ENCODE peak calls at places on chromosomes 5 and 9, in five cellular contexts. B, M, W, K and P are unnamed samples. For H3K36me3, the result is how much of the 10 kb centered on the place peaks cover.

GRCh38 chr5:161547573-161548471 is 1.3 kb upstream of the GABRB2 start:
- DNase-seq in B (no peak), M (no peak), W (peak), K (peak), P (peak)

GRCh38 chr9:69554945-69555344 is 117.2 kb downstream of the APBA1 start:
- DNase-seq in B (no peak), M (peak), W (no peak), K (no peak), P (no peak)

GRCh38 chr5:154302181-154302580 is 111.6 kb downstream of the GALNT10 start:
- DNase-seq in B (peak), M (no peak), W (peak), K (peak), P (no peak)

GRCh38 chr5:139148986-139149385 is 49.2 kb downstream of the SIL1 start:
- DNase-seq in B (no peak), M (no peak), W (no peak), K (no peak), P (no peak)

GRCh38 chr5:60779431-60779830 is 64.6 kb downstream of the ELOVL7 start:
- DNase-seq in B (no peak), M (no peak), W (no peak), K (peak), P (no peak)

GRCh38 chr5:151223447-151224264 is at the start of gene CCDC69:
- DNase-seq in B (peak), M (peak), W (peak), K (peak), P (peak)

GRCh38 chr5:14928661-14929060 is 57.1 kb upstream of the ANKH start:
- DNase-seq in B (no peak), M (peak), W (no peak), K (no peak), P (no peak)

GRCh38 chr5:169139381-169140125 is 161.4 kb downstream of the SLIT3 start:
- DNase-seq in B (no peak), M (no peak), W (no peak), K (no peak), P (no peak)

GRCh38 chr9:115035872-115036612 is 81.9 kb downstream of the TNC start:
- DNase-seq in B (peak), M (peak), W (no peak), K (no peak), P (no peak)

GRCh38 chr5:133610489-133611356 is 1.6 kb downstream of the FSTL4 start:
- DNase-seq in B (peak), M (no peak), W (peak), K (peak), P (peak)

GRCh38 chr5:9015937-9016270 is 530.0 kb downstream of the SEMA5A start:
- DNase-seq in B (no peak), M (no peak), W (no peak), K (no peak), P (no peak)

GRCh38 chr9:72349240-72349639 is 15.8 kb downstream of the ZFAND5 start:
- DNase-seq in B (no peak), M (no peak), W (no peak), K (no peak), P (no peak)

GRCh38 chr9:87834357-87834756 is 48.3 kb upstream of the SPATA31E1 start:
- DNase-seq in B (no peak), M (no peak), W (no peak), K (peak), P (peak)

GRCh38 chr9:2765250-2765880 is 48.1 kb downstream of the KCNV2 start:
- DNase-seq in B (no peak), M (no peak), W (no peak), K (no peak), P (no peak)

GRCh38 chr5:20554001-20554400 is 566.0 kb upstream of the CDH18 start:
- DNase-seq in B (no peak), M (no peak), W (no peak), K (no peak), P (no peak)

GRCh38 chr5:76401801-76402250 is 1.3 kb upstream of the IQGAP2 start:
- DNase-seq in B (no peak), M (no peak), W (no peak), K (no peak), P (no peak)

GRCh38 chr9:71758277-71758676 is 10.0 kb downstream of the CEMIP2 start:
- DNase-seq in B (no peak), M (no peak), W (no peak), K (peak), P (peak)

GRCh38 chr5:32471784-32472183 is 27.2 kb upstream of the ZFR start:
- DNase-seq in B (no peak), M (no peak), W (no peak), K (no peak), P (peak)

GRCh38 chr9:93058357-93059096 is at the start of gene SUSD3:
- DNase-seq in B (peak), M (no peak), W (peak), K (peak), P (peak)

GRCh38 chr5:56681346-56681745 is 134.0 kb upstream of the MAP3K1 start:
- DNase-seq in B (no peak), M (peak), W (no peak), K (no peak), P (no peak)

GRCh38 chr5:15496886-15497285 is 3.1 kb upstream of the FBXL7 start:
- DNase-seq in B (no peak), M (no peak), W (no peak), K (no peak), P (no peak)

GRCh38 chr9:130689937-130690700 is 3.5 kb upstream of the EXOSC2 start:
- DNase-seq in B (peak), M (peak), W (no peak), K (no peak), P (peak)

GRCh38 chr5:172769598-172770373 is 1.2 kb downstream of the DUSP1 start:
- DNase-seq in B (no peak), M (peak), W (peak), K (no peak), P (peak)

GRCh38 chr9:83986765-83987401 is 6.3 kb downstream of the RMI1 start:
- DNase-seq in B (no peak), M (peak), W (peak), K (no peak), P (no peak)

GRCh38 chr5:65825388-65826328 is 100.7 kb upstream of the ERBIN start:
- DNase-seq in B (no peak), M (no peak), W (no peak), K (no peak), P (no peak)

GRCh38 chr5:133947431-133947841 is 21.0 kb downstream of the C5orf15 start:
- DNase-seq in B (no peak), M (peak), W (no peak), K (no peak), P (no peak)

GRCh38 chr5:14741721-14742426 is 77.4 kb downstream of the OTULIN start:
- DNase-seq in B (no peak), M (no peak), W (no peak), K (no peak), P (peak)

GRCh38 chr9:6270896-6271295 is 55.3 kb downstream of the IL33 start:
- DNase-seq in B (no peak), M (no peak), W (no peak), K (no peak), P (no peak)

GRCh38 chr5:8828596-8829321 is 717.1 kb downstream of the SEMA5A start:
- DNase-seq in B (no peak), M (peak), W (no peak), K (no peak), P (no peak)

DNA sequence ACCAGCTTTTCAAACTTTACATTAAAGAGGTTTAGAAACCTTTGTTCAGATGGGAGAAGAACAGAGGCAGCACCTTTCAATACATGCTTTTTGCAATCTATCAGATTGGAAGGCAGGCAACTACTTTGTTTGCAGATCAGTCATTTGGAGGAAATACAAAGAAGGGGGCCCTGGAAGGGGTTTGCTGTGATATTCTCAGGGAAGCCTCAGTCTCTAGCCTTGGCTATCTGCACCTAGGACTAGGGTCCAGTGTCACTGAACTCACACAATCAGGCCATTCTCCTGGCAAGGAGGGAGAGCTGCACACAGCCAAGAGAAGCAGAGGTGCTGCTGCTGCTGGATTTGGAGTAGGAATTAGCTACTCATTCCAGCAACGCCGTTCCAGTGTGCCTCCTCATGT is 79.5 kb downstream of the CRB2 start:
- DNase-seq in B (no peak), M (no peak), W (no peak), K (no peak), P (no peak)
- H3K36me3 ChIP-seq in B (under half), M (under half), W (under half), K (under half), P (under half)

GRCh38 chr9:19378154-19378553 is 1.9 kb downstream of the RPS6 start:
- DNase-seq in B (no peak), M (no peak), W (no peak), K (no peak), P (no peak)
- H3K4me3 ChIP-seq in B (no peak), M (peak), W (peak), K (no peak), P (peak)

GRCh38 chr9:37522971-37523370 is 37.2 kb downstream of the POLR1E start:
- DNase-seq in B (no peak), M (no peak), W (no peak), K (no peak), P (no peak)
- H3K36me3 ChIP-seq in B (under half), M (under half), W (half or more), K (under half), P (under half)

DNA sequence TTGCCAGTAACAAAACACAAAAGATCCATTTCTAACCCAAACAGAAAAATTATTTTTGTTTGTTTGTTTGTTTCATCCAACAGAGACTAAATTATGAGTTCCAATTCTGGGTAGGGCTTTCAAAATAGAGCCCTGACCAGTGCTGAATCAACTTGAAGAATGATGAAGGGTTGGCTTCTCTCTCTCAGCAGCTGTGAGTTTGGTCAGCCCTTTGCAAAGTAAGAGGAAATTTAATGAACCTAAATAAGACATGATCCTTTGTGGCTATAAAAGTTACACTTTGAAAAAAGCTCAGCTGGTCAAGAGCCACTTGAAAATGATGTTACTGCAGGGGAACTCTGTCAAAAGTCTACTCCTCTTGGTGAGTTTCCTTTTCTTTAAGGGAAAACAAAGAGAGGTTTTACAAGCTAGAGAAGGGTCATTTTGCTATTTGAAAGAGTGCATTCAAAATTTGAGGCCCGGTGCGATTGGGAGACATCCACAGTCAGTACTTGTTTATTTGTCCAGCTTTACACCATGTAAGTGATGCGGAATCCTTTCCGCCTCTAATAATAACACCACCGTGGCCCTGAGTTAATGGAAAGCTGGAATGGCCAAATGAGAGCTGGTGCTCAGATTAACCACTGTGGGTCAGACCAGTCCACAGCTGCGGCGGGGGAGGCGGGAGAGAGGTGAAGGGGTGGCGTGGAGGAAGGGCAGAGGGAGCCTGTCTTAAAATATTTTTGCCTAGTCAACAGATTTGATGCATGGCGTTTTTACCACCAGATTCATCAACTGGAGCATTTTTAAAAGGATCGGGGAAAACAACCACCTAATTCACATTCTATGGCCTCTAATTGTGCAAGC is 403.9 kb downstream of the TLE4 start:
- DNase-seq in B (no peak), M (no peak), W (peak), K (no peak), P (peak)
- H3K4me3 ChIP-seq in B (no peak), M (no peak), W (peak), K (no peak), P (no peak)

GRCh38 chr9:89352874-89353649 is 34.8 kb downstream of the SECISBP2 start:
- DNase-seq in B (no peak), M (no peak), W (no peak), K (no peak), P (no peak)
- H3K36me3 ChIP-seq in B (under half), M (half or more), W (half or more), K (half or more), P (half or more)